ENCODE peak calls at places on chromosome 15, in four cellular contexts. One of them, this sample, is unnamed.

GRCh38 chr15:62983956-62984355 is 58.6 kb upstream of the TPM1 start:
- DNase-seq in K562: no peak
- DNase-seq in HepG2: no peak
- DNase-seq in GM12878: no peak
- DNase-seq in this sample: no peak

GRCh38 chr15:90716317-90716975 is 700 bp upstream of the BLM start:
- DNase-seq in GM12878: no peak
- DNase-seq in HepG2: no peak
- DNase-seq in K562: peak; percentile 29
- DNase-seq in this sample: no peak

GRCh38 chr15:87736401-87736800 is 520.1 kb downstream of the NTRK3 start:
- DNase-seq in GM12878: no peak
- DNase-seq in HepG2: no peak
- DNase-seq in K562: no peak
- DNase-seq in this sample: no peak

GRCh38 chr15:40096094-40096876 is 12.4 kb downstream of the BMF start:
- DNase-seq in K562: no peak
- DNase-seq in HepG2: no peak
- DNase-seq in GM12878: peak; percentile 68
- DNase-seq in this sample: peak; percentile 61

GRCh38 chr15:93362821-93363220 is 273.8 kb upstream of the RGMA start:
- DNase-seq in GM12878: no peak
- DNase-seq in HepG2: no peak
- DNase-seq in K562: no peak
- DNase-seq in this sample: no peak

GRCh38 chr15:25175033-25175788 is 220.4 kb downstream of the SNRPN start:
- DNase-seq in GM12878: no peak
- DNase-seq in K562: no peak
- DNase-seq in HepG2: no peak
- DNase-seq in this sample: peak; percentile 2

GRCh38 chr15:67506775-67507747 is 13.9 kb upstream of the C15orf61 start:
- DNase-seq in GM12878: no peak
- DNase-seq in HepG2: no peak
- DNase-seq in K562: no peak
- DNase-seq in this sample: no peak

GRCh38 chr15:99433757-99434211 is 132.0 kb upstream of the MEF2A start:
- DNase-seq in GM12878: no peak
- DNase-seq in HepG2: no peak
- DNase-seq in K562: no peak
- DNase-seq in this sample: no peak

GRCh38 chr15:82808634-82809041 is 790 bp upstream of the WHAMM start:
- DNase-seq in GM12878: no peak
- DNase-seq in K562: no peak
- DNase-seq in HepG2: peak; percentile 11
- DNase-seq in this sample: no peak

GRCh38 chr15:60381148-60381788 is 16.5 kb downstream of the ANXA2 start:
- DNase-seq in K562: no peak
- DNase-seq in GM12878: no peak
- DNase-seq in HepG2: no peak
- DNase-seq in this sample: no peak

GRCh38 chr15:24823473-24823872 is 131.3 kb upstream of the SNRPN start:
- DNase-seq in GM12878: no peak
- DNase-seq in HepG2: no peak
- DNase-seq in K562: peak; percentile 16
- DNase-seq in this sample: peak; percentile 55

GRCh38 chr15:79089331-79089889 is 1.2 kb downstream of the RASGRF1 start:
- DNase-seq in HepG2: no peak
- DNase-seq in GM12878: no peak
- DNase-seq in K562: no peak
- DNase-seq in this sample: peak; percentile 64

GRCh38 chr15:73978896-73979295 is 13.2 kb downstream of the STOML1 start:
- DNase-seq in HepG2: no peak
- DNase-seq in K562: no peak
- DNase-seq in GM12878: no peak
- DNase-seq in this sample: no peak

GRCh38 chr15:82314769-82315518 is 34.3 kb downstream of the GOLGA6L10 start:
- DNase-seq in GM12878: no peak
- DNase-seq in K562: no peak
- DNase-seq in HepG2: no peak
- DNase-seq in this sample: no peak

GRCh38 chr15:68340711-68341671 is 63.4 kb downstream of the FEM1B start:
- DNase-seq in K562: no peak
- DNase-seq in GM12878: no peak
- DNase-seq in HepG2: no peak
- DNase-seq in this sample: no peak

GRCh38 chr15:94844533-94845390 is 613.4 kb downstream of the MCTP2 start:
- DNase-seq in GM12878: no peak
- DNase-seq in K562: peak; percentile 86
- DNase-seq in HepG2: peak; percentile 96
- DNase-seq in this sample: peak; percentile 77

GRCh38 chr15:38187646-38188313 is 64.9 kb upstream of the SPRED1 start:
- DNase-seq in GM12878: no peak
- DNase-seq in HepG2: peak; percentile 3
- DNase-seq in K562: no peak
- DNase-seq in this sample: no peak

GRCh38 chr15:82995076-82995475 is 9.1 kb downstream of the RAMAC start:
- DNase-seq in HepG2: no peak
- DNase-seq in GM12878: no peak
- DNase-seq in K562: no peak
- DNase-seq in this sample: no peak

GRCh38 chr15:51110171-51110570 is 15.5 kb upstream of the TNFAIP8L3 start:
- DNase-seq in HepG2: no peak
- DNase-seq in GM12878: no peak
- DNase-seq in K562: no peak
- DNase-seq in this sample: no peak

GRCh38 chr15:30958219-30958618 is 33.2 kb downstream of the MTMR10 start:
- DNase-seq in K562: no peak
- DNase-seq in HepG2: no peak
- DNase-seq in GM12878: no peak
- DNase-seq in this sample: no peak

GRCh38 chr15:42149493-42150245 is 6.8 kb downstream of the PLA2G4F start:
- DNase-seq in K562: no peak
- DNase-seq in HepG2: peak; percentile 15
- DNase-seq in GM12878: no peak
- DNase-seq in this sample: no peak

GRCh38 chr15:41971089-41971892 is 1.1 kb downstream of the EHD4 start:
- DNase-seq in K562: no peak
- DNase-seq in GM12878: peak; percentile 89
- DNase-seq in HepG2: peak; percentile 61
- DNase-seq in this sample: peak; percentile 72

GRCh38 chr15:33720952-33721351 is 247.3 kb upstream of the CHRM5 start:
- DNase-seq in HepG2: no peak
- DNase-seq in GM12878: no peak
- DNase-seq in K562: no peak
- DNase-seq in this sample: no peak

GRCh38 chr15:43370310-43370974 is 401 bp downstream of the ZSCAN29 start:
- DNase-seq in HepG2: peak; percentile 27
- DNase-seq in K562: peak; percentile 64
- DNase-seq in GM12878: no peak
- DNase-seq in this sample: peak; percentile 67

GRCh38 chr15:93072011-93072410 is 17.0 kb downstream of the RGMA start:
- DNase-seq in K562: no peak
- DNase-seq in HepG2: no peak
- DNase-seq in GM12878: no peak
- DNase-seq in this sample: peak; percentile 59

GRCh38 chr15:66356069-66356358 is 471 bp downstream of the TIPIN start:
- DNase-seq in K562: no peak
- DNase-seq in GM12878: no peak
- DNase-seq in HepG2: no peak
- DNase-seq in this sample: no peak

GRCh38 chr15:63044645-63045437 is 2.3 kb downstream of the TPM1 start:
- DNase-seq in HepG2: no peak
- DNase-seq in K562: no peak
- DNase-seq in GM12878: no peak
- DNase-seq in this sample: no peak

GRCh38 chr15:52228928-52229327 is 37.7 kb upstream of the GNB5 start:
- DNase-seq in GM12878: no peak
- DNase-seq in HepG2: peak; percentile 49
- DNase-seq in K562: peak; percentile 41
- DNase-seq in this sample: no peak

GRCh38 chr15:77024273-77025065 is 29.5 kb downstream of the PSTPIP1 start:
- DNase-seq in GM12878: no peak
- DNase-seq in HepG2: peak; percentile 21
- DNase-seq in K562: peak; percentile 85
- DNase-seq in this sample: peak; percentile 94

GRCh38 chr15:77025941-77026411 is 31.1 kb downstream of the PSTPIP1 start:
- DNase-seq in GM12878: no peak
- DNase-seq in HepG2: no peak
- DNase-seq in K562: no peak
- DNase-seq in this sample: no peak

GRCh38 chr15:77025066-77025435 is 30.1 kb downstream of the PSTPIP1 start:
- DNase-seq in HepG2: no peak
- DNase-seq in K562: no peak
- DNase-seq in GM12878: no peak
- DNase-seq in this sample: no peak

GRCh38 chr15:77026501-77027110 is 31.7 kb downstream of the PSTPIP1 start:
- DNase-seq in K562: no peak
- DNase-seq in HepG2: no peak
- DNase-seq in GM12878: no peak
- DNase-seq in this sample: peak; percentile 24

GRCh38 chr15:77025471-77025901 is 30.6 kb downstream of the PSTPIP1 start:
- DNase-seq in HepG2: no peak
- DNase-seq in GM12878: no peak
- DNase-seq in K562: no peak
- DNase-seq in this sample: peak; percentile 26
- TF ChIP-seq NFIC in HepG2: no peak
- TF ChIP-seq NFIC in GM12878: no peak
- TF ChIP-seq NFIC in K562: no peak
- TF ChIP-seq NFIC in this sample: no peak

DNA sequence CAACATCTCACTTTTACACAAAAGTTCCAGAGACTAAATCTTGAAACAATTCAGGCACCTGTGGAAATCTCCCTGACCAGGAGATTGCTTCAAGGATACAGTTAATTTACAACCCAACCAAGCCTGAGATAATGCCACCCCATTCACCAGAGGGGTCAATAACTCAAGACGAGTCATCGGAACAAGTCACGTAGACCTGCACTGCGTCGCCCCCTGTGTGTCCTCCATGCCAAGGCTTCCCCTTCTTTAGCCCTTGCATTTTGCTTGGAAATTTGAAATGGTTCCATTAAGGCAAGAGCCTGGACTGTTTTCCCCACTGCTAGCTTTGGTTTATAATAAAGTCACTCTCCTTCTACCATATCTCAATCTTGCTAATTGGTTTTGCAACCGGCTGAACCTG is 129.0 kb upstream of the NEO1 start:
- DNase-seq in HepG2: no peak
- DNase-seq in GM12878: no peak
- DNase-seq in K562: no peak
- DNase-seq in this sample: no peak
- TF ChIP-seq NFIC in HepG2: no peak
- TF ChIP-seq NFIC in GM12878: no peak
- TF ChIP-seq NFIC in K562: no peak
- TF ChIP-seq NFIC in this sample: no peak

DNA sequence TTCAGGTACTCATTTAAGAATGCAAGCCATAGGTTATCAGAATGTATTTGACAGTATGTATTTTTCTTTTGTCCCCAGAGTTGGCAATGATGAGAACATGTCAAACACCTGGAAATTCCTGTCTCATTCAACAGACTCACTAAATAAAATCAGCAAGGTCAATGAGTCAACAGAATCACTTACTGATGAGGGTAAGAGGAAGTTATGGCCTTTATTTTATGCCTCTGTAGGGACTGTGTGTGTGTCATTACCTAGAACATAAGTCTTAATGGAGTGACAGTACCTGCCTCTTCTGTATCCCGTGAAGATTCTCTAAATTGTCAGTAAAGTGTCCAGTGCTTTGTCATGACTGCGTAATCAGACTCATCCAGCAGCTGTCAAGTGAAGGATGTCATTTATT is 77.5 kb downstream of the KLHL25 start:
- DNase-seq in K562: no peak
- DNase-seq in GM12878: no peak
- DNase-seq in HepG2: no peak
- DNase-seq in this sample: no peak
- TF ChIP-seq NFIC in K562: no peak
- TF ChIP-seq NFIC in GM12878: no peak
- TF ChIP-seq NFIC in HepG2: no peak
- TF ChIP-seq NFIC in this sample: no peak

GRCh38 chr15:69450968-69451695 is 1.5 kb upstream of the RPLP1 start:
- DNase-seq in HepG2: peak; percentile 53
- DNase-seq in GM12878: no peak
- DNase-seq in K562: no peak
- DNase-seq in this sample: no peak

GRCh38 chr15:69452702-69453513 is at the start of gene RPLP1:
- DNase-seq in HepG2: no peak
- DNase-seq in GM12878: peak; percentile 77
- DNase-seq in K562: peak; percentile 96
- DNase-seq in this sample: peak; percentile 97

GRCh38 chr15:69456208-69457166 is 3.9 kb downstream of the RPLP1 start:
- DNase-seq in GM12878: no peak
- DNase-seq in HepG2: no peak
- DNase-seq in K562: no peak
- DNase-seq in this sample: no peak

GRCh38 chr15:69454953-69455352 is 2.3 kb downstream of the RPLP1 start:
- DNase-seq in K562: no peak
- DNase-seq in GM12878: no peak
- DNase-seq in HepG2: no peak
- DNase-seq in this sample: no peak

DNA sequence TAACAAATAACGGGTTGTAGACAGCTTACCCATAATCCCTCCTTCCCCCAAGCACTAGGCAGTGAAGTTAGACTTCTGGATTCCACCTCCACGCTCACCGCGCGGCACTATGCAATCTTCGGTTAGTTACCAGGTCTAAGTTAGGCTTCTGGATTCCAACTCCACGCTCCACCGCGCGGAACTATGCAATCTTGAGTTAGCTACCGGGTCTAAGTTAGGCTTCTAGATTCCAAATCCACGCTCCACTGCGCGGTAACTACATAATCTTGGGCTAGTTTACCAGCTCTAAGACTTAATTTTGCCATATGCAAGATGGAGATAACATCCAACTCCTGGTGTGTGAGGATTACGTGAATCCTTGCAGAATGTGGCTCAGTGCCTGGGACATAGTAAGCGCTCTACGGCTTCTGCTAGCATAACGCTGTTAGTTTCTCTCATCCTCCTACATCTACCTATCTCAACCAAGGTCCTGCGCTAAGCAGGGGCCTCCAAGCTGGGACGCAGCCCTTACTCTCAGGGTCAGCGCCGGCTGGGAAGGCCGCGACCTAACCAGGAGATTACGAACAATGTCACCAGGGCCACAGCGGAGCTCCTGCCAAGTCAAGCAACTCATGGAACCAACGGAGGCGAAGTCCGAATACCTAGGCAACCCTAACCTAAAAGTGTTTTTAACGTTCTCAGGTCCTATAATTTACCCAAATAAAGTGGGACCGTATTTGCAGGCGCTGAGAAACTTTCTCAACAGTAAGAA is 492 bp upstream of the RPLP1 start:
- DNase-seq in K562: peak; percentile 44
- DNase-seq in GM12878: no peak
- DNase-seq in HepG2: peak; percentile 92
- DNase-seq in this sample: peak; percentile 30
- TF ChIP-seq NFIC in K562: peak; percentile 19
- TF ChIP-seq NFIC in GM12878: peak; percentile 31
- TF ChIP-seq NFIC in HepG2: peak; percentile 25
- TF ChIP-seq NFIC in this sample: no peak

This sample was measured in SK-N-SH.